ENCODE peak calls at places on chromosomes 7 and 10, in five cellular contexts. A is fibroblast of the aortic adventitia, J is prostate gland, L is choroid plexus epithelial cell, K is stomach. E is an unnamed sample.

GRCh38 chr10:11175823-11176243 is 158.2 kb downstream of the CELF2 start:
- DNase-seq in J (no peak), K (no peak), L (no peak), A (no peak), E (no peak)

GRCh38 chr10:71889388-71889987 is 38.4 kb upstream of the PSAP start:
- DNase-seq in A (no peak), J (no peak), K (no peak), L (peak), E (no peak)

GRCh38 chr10:28922127-28922526 is 244.8 kb downstream of the BAMBI start:
- DNase-seq in L (no peak), A (peak), J (no peak), K (no peak), E (no peak)

GRCh38 chr10:57993302-57993701 is 274.4 kb downstream of the IPMK start:
- DNase-seq in J (no peak), L (no peak), K (no peak), A (no peak), E (no peak)

GRCh38 chr7:91310829-91311460 is 46.7 kb downstream of the FZD1 start:
- DNase-seq in J (no peak), L (peak), K (no peak), A (peak), E (peak)

GRCh38 chr7:127888411-127888810 is 142.8 kb downstream of the LRRC4 start:
- DNase-seq in J (no peak), K (no peak), L (no peak), A (no peak), E (no peak)

GRCh38 chr10:59333731-59334130 is 28.6 kb downstream of the FAM13C start:
- DNase-seq in L (no peak), K (no peak), J (no peak), A (no peak), E (no peak)

GRCh38 chr7:16491148-16491547 is 25.6 kb upstream of the SOSTDC1 start:
- DNase-seq in K (no peak), L (no peak), J (no peak), A (no peak), E (no peak)

GRCh38 chr10:104255244-104255981 is 721 bp downstream of the GSTO1 start:
- DNase-seq in J (peak), K (no peak), L (peak), A (peak), E (peak)

GRCh38 chr10:77784856-77785255 is 141.7 kb downstream of the DLG5 start:
- DNase-seq in A (peak), K (no peak), L (peak), J (no peak), E (peak)

GRCh38 chr10:123621910-123622309 is 44.2 kb upstream of the GPR26 start:
- DNase-seq in J (no peak), K (no peak), A (no peak), L (no peak), E (no peak)

GRCh38 chr10:88243847-88244730 is 339.0 kb downstream of the RNLS start:
- DNase-seq in L (peak), K (peak), A (peak), J (no peak), E (peak)

GRCh38 chr10:88245974-88246511 is 337.1 kb downstream of the RNLS start:
- DNase-seq in L (peak), K (no peak), A (peak), J (no peak), E (peak)

GRCh38 chr10:88241501-88241900 is 341.6 kb downstream of the RNLS start:
- DNase-seq in A (no peak), K (no peak), J (no peak), L (no peak), E (no peak)

GRCh38 chr10:88244781-88245350 is 338.3 kb downstream of the RNLS start:
- DNase-seq in K (no peak), A (no peak), L (no peak), J (no peak), E (no peak)

GRCh38 chr10:88243202-88243744 is 339.8 kb downstream of the RNLS start:
- DNase-seq in L (no peak), K (no peak), A (no peak), J (no peak), E (no peak)
- H3K4me3 ChIP-seq in L (no peak), K (no peak), A (peak), J (no peak), E (no peak)

DNA sequence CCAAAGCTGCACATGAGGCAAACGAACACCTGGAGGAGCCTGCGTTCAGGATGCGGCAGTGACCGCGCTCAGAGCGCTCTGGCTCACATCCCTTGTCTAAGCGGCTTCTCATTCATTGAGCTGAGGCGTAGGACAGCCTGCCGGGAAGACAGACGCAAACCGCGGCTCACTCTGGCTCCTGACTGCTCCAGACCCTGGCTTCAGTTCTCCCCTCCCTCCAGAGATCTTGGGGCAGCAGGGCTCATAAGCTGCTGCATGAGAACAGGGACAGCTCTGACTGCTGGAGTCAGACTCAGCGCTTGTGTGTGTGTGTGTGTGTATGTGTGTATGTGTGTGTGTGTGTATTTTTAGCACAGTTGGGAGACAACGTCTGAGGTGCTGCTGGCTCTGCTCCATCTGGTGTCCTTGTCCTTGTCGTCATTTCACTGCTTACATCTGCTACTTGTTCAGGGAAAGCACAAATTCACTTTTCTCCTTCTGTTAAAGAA is 15.8 kb upstream of the LYZL2 start:
- DNase-seq in J (no peak), A (peak), K (no peak), L (peak), E (peak)
- TF ChIP-seq CTCF in J (no peak), A (peak), K (no peak), L (no peak), E (no peak)

GRCh38 chr10:35942052-35942451 is 300.0 kb upstream of the FZD8 start:
- DNase-seq in A (no peak), K (no peak), J (no peak), L (no peak), E (no peak)

GRCh38 chr10:35937538-35937937 is 295.4 kb upstream of the FZD8 start:
- DNase-seq in A (no peak), J (no peak), K (no peak), L (no peak), E (no peak)

GRCh38 chr10:35938160-35938559 is 296.1 kb upstream of the FZD8 start:
- DNase-seq in A (no peak), J (no peak), K (no peak), L (no peak), E (no peak)

GRCh38 chr10:35934637-35934995 is 292.5 kb upstream of the FZD8 start:
- DNase-seq in L (no peak), K (no peak), J (no peak), A (no peak), E (no peak)

DNA sequence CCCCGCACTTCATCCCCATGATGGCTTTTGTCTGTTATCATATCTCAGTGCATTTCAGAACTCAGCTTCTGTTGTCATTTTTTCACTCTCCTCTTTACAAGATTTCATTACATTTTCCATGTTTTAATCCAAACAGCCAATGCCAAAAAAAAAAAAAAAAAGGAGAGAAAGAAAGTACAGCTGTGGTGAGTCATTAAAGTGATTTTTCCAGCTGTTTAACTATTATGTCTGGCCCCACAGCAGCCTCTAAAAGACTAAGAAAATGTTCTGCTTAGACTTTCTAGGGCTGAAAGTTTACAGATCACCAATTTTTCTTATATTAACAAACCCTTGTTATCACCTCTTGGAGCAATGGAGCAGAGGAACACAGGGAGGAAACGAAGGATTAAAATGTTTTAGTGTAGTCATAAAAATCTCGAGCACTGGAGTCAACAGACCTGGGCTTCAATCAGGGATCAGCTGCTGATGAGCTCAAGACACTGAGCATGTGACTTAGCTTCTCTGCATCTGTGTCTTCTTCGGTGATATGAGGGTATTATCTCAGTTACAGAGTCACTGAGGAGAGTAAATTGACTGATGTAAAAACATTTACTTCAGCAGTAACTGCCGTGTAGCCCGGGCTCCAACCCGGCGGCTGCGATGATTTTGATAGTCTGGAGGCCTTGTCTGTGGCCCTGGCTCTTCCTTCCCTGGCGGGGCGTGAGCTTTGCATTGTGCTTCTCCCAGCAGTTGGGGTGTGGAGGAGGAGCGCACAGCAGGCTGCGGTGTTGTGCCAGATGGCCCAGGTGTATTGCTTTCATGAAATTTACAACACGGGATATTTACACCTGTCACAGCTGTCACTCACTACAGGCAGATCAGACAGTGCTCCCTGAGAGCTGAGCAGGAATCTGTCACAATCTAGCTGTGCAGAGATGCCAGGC is 298.2 kb upstream of the FZD8 start:
- DNase-seq in J (no peak), K (no peak), L (no peak), A (peak), E (no peak)
- H3K4me3 ChIP-seq in J (no peak), K (no peak), L (no peak), A (no peak), E (no peak)

DNA sequence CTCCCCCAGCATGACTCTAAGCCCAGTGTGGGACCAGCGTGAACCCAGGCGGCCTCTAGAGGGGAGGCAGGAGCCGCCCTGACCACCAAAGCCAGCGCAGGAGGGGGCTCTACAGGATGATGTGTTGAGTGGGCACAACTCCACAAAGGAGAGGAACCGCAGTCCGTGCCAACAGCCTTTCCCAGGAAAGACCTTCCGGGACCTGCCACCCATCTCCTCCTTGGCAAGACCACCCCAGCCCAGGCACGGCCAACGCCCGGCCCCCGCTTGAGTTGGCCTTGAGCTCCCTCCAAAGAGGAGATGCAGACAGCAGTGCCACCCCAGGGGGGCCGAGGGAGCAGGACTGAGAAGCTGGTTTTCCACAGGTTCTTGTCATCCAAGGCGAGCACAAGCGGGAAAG is 38.9 kb downstream of the PTPRN2 start:
- DNase-seq in A (no peak), J (no peak), L (no peak), K (no peak), E (no peak)
- TF ChIP-seq CTCF in A (no peak), J (no peak), L (no peak), K (no peak), E (no peak)

GRCh38 chr10:101675115-101675514 is 19.9 kb downstream of the FBXW4 start:
- DNase-seq in A (no peak), K (no peak), J (no peak), L (no peak), E (no peak)
- H3K4me3 ChIP-seq in A (no peak), K (no peak), J (no peak), L (no peak), E (no peak)

GRCh38 chr7:74275401-74275881 is 13.8 kb upstream of the CLIP2 start:
- DNase-seq in L (no peak), K (no peak), A (no peak), J (no peak), E (peak)
- TF ChIP-seq CTCF in L (peak), K (no peak), A (peak), J (peak), E (peak)

GRCh38 chr10:90872648-90873020 is 860 bp downstream of the RPP30 start:
- DNase-seq in J (no peak), K (no peak), A (no peak), L (no peak), E (no peak)
- H3K4me3 ChIP-seq in J (peak), K (peak), A (peak), L (peak), E (peak)

GRCh38 chr10:43576580-43576979 is 2.2 kb upstream of the ZNF239 start:
- DNase-seq in K (no peak), A (no peak), J (no peak), L (no peak), E (no peak)

GRCh38 chr10:43576062-43576461 is 1.6 kb upstream of the ZNF239 start:
- DNase-seq in A (no peak), J (no peak), L (no peak), K (no peak), E (no peak)

GRCh38 chr10:43574906-43575305 is 490 bp upstream of the ZNF239 start:
- DNase-seq in L (no peak), K (no peak), A (no peak), J (no peak), E (no peak)

GRCh38 chr10:43573250-43574034 is 974 bp downstream of the ZNF239 start:
- DNase-seq in J (no peak), K (no peak), L (peak), A (peak), E (peak)

GRCh38 chr10:43574035-43574892 is at the start of gene ZNF239:
- DNase-seq in A (peak), L (peak), J (peak), K (peak), E (peak)
- TF ChIP-seq CTCF in A (no peak), L (no peak), J (peak), K (no peak), E (no peak)